ENCODE peak calls at places on chromosomes 6 and 20, in ten cellular contexts. One of them, this sample, is unnamed.

GRCh38 chr6:161575508-161576254 is 301.8 kb upstream of the AGPAT4 start:
- DNase-seq in dorsolateral prefrontal cortex: no peak
- DNase-seq in NCI-H2171 treated with DMSO at 0.1 percent for 48 hours: no peak
- DNase-seq in stimulated activated CD8-positive, alpha-beta memory T cell treated with anti-CD3 and anti-CD28 coated beads, Interleukin-15, amount 100 ng/mL, for 4 hours: no peak
- DNase-seq in NCI-H2029: no peak
- DNase-seq in ureter: no peak
- DNase-seq in GM23248: peak
- DNase-seq in omental fat pad: no peak
- DNase-seq in A549: no peak
- DNase-seq in BJ: no peak
- DNase-seq in this sample: no peak

GRCh38 chr20:64145458-64146300 is 18.6 kb upstream of the MYT1 start:
- DNase-seq in A549: peak
- DNase-seq in dorsolateral prefrontal cortex: no peak
- DNase-seq in omental fat pad: no peak
- DNase-seq in stimulated activated CD8-positive, alpha-beta memory T cell treated with anti-CD3 and anti-CD28 coated beads, Interleukin-15, amount 100 ng/mL, for 4 hours: no peak
- DNase-seq in ureter: no peak
- DNase-seq in BJ: no peak
- DNase-seq in NCI-H2171 treated with DMSO at 0.1 percent for 48 hours: no peak
- DNase-seq in NCI-H2029: no peak
- DNase-seq in GM23248: no peak
- DNase-seq in this sample: no peak

GRCh38 chr6:2766767-2767314 is 1.6 kb downstream of the WRNIP1 start:
- DNase-seq in omental fat pad: no peak
- DNase-seq in A549: no peak
- DNase-seq in dorsolateral prefrontal cortex: no peak
- DNase-seq in BJ: no peak
- DNase-seq in NCI-H2171 treated with DMSO at 0.1 percent for 48 hours: peak
- DNase-seq in GM23248: peak
- DNase-seq in stimulated activated CD8-positive, alpha-beta memory T cell treated with anti-CD3 and anti-CD28 coated beads, Interleukin-15, amount 100 ng/mL, for 4 hours: no peak
- DNase-seq in ureter: no peak
- DNase-seq in NCI-H2029: peak
- DNase-seq in this sample: no peak

GRCh38 chr20:6583134-6583738 is 184.2 kb upstream of the BMP2 start:
- DNase-seq in BJ: no peak
- DNase-seq in stimulated activated CD8-positive, alpha-beta memory T cell treated with anti-CD3 and anti-CD28 coated beads, Interleukin-15, amount 100 ng/mL, for 4 hours: no peak
- DNase-seq in A549: peak
- DNase-seq in GM23248: peak
- DNase-seq in NCI-H2171 treated with DMSO at 0.1 percent for 48 hours: peak
- DNase-seq in ureter: no peak
- DNase-seq in omental fat pad: no peak
- DNase-seq in dorsolateral prefrontal cortex: peak
- DNase-seq in NCI-H2029: peak
- DNase-seq in this sample: peak

GRCh38 chr6:73285674-73286283 is 22.8 kb upstream of the KHDC1 start:
- DNase-seq in BJ: no peak
- DNase-seq in stimulated activated CD8-positive, alpha-beta memory T cell treated with anti-CD3 and anti-CD28 coated beads, Interleukin-15, amount 100 ng/mL, for 4 hours: no peak
- DNase-seq in NCI-H2171 treated with DMSO at 0.1 percent for 48 hours: peak
- DNase-seq in omental fat pad: no peak
- DNase-seq in A549: peak
- DNase-seq in ureter: no peak
- DNase-seq in NCI-H2029: no peak
- DNase-seq in GM23248: peak
- DNase-seq in dorsolateral prefrontal cortex: no peak
- DNase-seq in this sample: peak

GRCh38 chr6:44446626-44447297 is 59.3 kb downstream of the CDC5L start:
- DNase-seq in NCI-H2029: no peak
- DNase-seq in omental fat pad: no peak
- DNase-seq in stimulated activated CD8-positive, alpha-beta memory T cell treated with anti-CD3 and anti-CD28 coated beads, Interleukin-15, amount 100 ng/mL, for 4 hours: no peak
- DNase-seq in ureter: no peak
- DNase-seq in BJ: peak
- DNase-seq in NCI-H2171 treated with DMSO at 0.1 percent for 48 hours: peak
- DNase-seq in dorsolateral prefrontal cortex: no peak
- DNase-seq in A549: no peak
- DNase-seq in GM23248: peak
- DNase-seq in this sample: no peak

GRCh38 chr6:159126590-159126989 is 42.6 kb upstream of the FNDC1 start:
- DNase-seq in GM23248: peak
- DNase-seq in NCI-H2171 treated with DMSO at 0.1 percent for 48 hours: no peak
- DNase-seq in ureter: no peak
- DNase-seq in NCI-H2029: no peak
- DNase-seq in stimulated activated CD8-positive, alpha-beta memory T cell treated with anti-CD3 and anti-CD28 coated beads, Interleukin-15, amount 100 ng/mL, for 4 hours: no peak
- DNase-seq in BJ: no peak
- DNase-seq in omental fat pad: no peak
- DNase-seq in dorsolateral prefrontal cortex: no peak
- DNase-seq in A549: no peak
- DNase-seq in this sample: no peak

GRCh38 chr6:88179692-88180091 is 13.5 kb upstream of the CNR1 start:
- DNase-seq in stimulated activated CD8-positive, alpha-beta memory T cell treated with anti-CD3 and anti-CD28 coated beads, Interleukin-15, amount 100 ng/mL, for 4 hours: no peak
- DNase-seq in BJ: no peak
- DNase-seq in ureter: no peak
- DNase-seq in A549: no peak
- DNase-seq in NCI-H2029: no peak
- DNase-seq in GM23248: no peak
- DNase-seq in omental fat pad: no peak
- DNase-seq in NCI-H2171 treated with DMSO at 0.1 percent for 48 hours: no peak
- DNase-seq in dorsolateral prefrontal cortex: no peak
- DNase-seq in this sample: no peak

GRCh38 chr6:145736854-145737181 is 1.5 kb upstream of the EPM2A start:
- DNase-seq in ureter: no peak
- DNase-seq in omental fat pad: no peak
- DNase-seq in BJ: no peak
- DNase-seq in NCI-H2029: no peak
- DNase-seq in GM23248: peak
- DNase-seq in dorsolateral prefrontal cortex: no peak
- DNase-seq in A549: no peak
- DNase-seq in stimulated activated CD8-positive, alpha-beta memory T cell treated with anti-CD3 and anti-CD28 coated beads, Interleukin-15, amount 100 ng/mL, for 4 hours: no peak
- DNase-seq in NCI-H2171 treated with DMSO at 0.1 percent for 48 hours: no peak
- DNase-seq in this sample: no peak

GRCh38 chr6:133446789-133447188 is 205.6 kb downstream of the EYA4 start:
- DNase-seq in BJ: no peak
- DNase-seq in stimulated activated CD8-positive, alpha-beta memory T cell treated with anti-CD3 and anti-CD28 coated beads, Interleukin-15, amount 100 ng/mL, for 4 hours: no peak
- DNase-seq in NCI-H2171 treated with DMSO at 0.1 percent for 48 hours: no peak
- DNase-seq in ureter: no peak
- DNase-seq in GM23248: no peak
- DNase-seq in dorsolateral prefrontal cortex: no peak
- DNase-seq in A549: no peak
- DNase-seq in NCI-H2029: no peak
- DNase-seq in omental fat pad: no peak
- DNase-seq in this sample: no peak

GRCh38 chr6:11427827-11428245 is 109.7 kb upstream of the TMEM170B start:
- DNase-seq in omental fat pad: no peak
- DNase-seq in dorsolateral prefrontal cortex: no peak
- DNase-seq in NCI-H2171 treated with DMSO at 0.1 percent for 48 hours: no peak
- DNase-seq in stimulated activated CD8-positive, alpha-beta memory T cell treated with anti-CD3 and anti-CD28 coated beads, Interleukin-15, amount 100 ng/mL, for 4 hours: no peak
- DNase-seq in A549: no peak
- DNase-seq in BJ: no peak
- DNase-seq in ureter: no peak
- DNase-seq in NCI-H2029: no peak
- DNase-seq in GM23248: peak
- DNase-seq in this sample: no peak

GRCh38 chr6:140538926-140539325 is 1164.5 kb upstream of the CITED2 start:
- DNase-seq in A549: peak
- DNase-seq in omental fat pad: no peak
- DNase-seq in NCI-H2029: no peak
- DNase-seq in BJ: no peak
- DNase-seq in GM23248: peak
- DNase-seq in dorsolateral prefrontal cortex: no peak
- DNase-seq in stimulated activated CD8-positive, alpha-beta memory T cell treated with anti-CD3 and anti-CD28 coated beads, Interleukin-15, amount 100 ng/mL, for 4 hours: no peak
- DNase-seq in NCI-H2171 treated with DMSO at 0.1 percent for 48 hours: no peak
- DNase-seq in ureter: no peak
- DNase-seq in this sample: no peak

GRCh38 chr20:36330091-36330490 is 24.0 kb downstream of the DLGAP4 start:
- DNase-seq in NCI-H2171 treated with DMSO at 0.1 percent for 48 hours: no peak
- DNase-seq in A549: no peak
- DNase-seq in NCI-H2029: no peak
- DNase-seq in omental fat pad: no peak
- DNase-seq in stimulated activated CD8-positive, alpha-beta memory T cell treated with anti-CD3 and anti-CD28 coated beads, Interleukin-15, amount 100 ng/mL, for 4 hours: no peak
- DNase-seq in BJ: no peak
- DNase-seq in GM23248: no peak
- DNase-seq in ureter: no peak
- DNase-seq in dorsolateral prefrontal cortex: no peak
- DNase-seq in this sample: no peak

GRCh38 chr20:5781798-5782750 is 31.9 kb downstream of the SHLD1 start:
- DNase-seq in BJ: no peak
- DNase-seq in A549: peak
- DNase-seq in stimulated activated CD8-positive, alpha-beta memory T cell treated with anti-CD3 and anti-CD28 coated beads, Interleukin-15, amount 100 ng/mL, for 4 hours: no peak
- DNase-seq in GM23248: no peak
- DNase-seq in dorsolateral prefrontal cortex: no peak
- DNase-seq in NCI-H2171 treated with DMSO at 0.1 percent for 48 hours: no peak
- DNase-seq in ureter: no peak
- DNase-seq in NCI-H2029: no peak
- DNase-seq in omental fat pad: no peak
- DNase-seq in this sample: no peak

GRCh38 chr6:150599199-150600002 is at the start of gene PLEKHG1:
- DNase-seq in dorsolateral prefrontal cortex: no peak
- DNase-seq in ureter: peak
- DNase-seq in A549: peak
- DNase-seq in stimulated activated CD8-positive, alpha-beta memory T cell treated with anti-CD3 and anti-CD28 coated beads, Interleukin-15, amount 100 ng/mL, for 4 hours: peak
- DNase-seq in omental fat pad: no peak
- DNase-seq in GM23248: peak
- DNase-seq in BJ: no peak
- DNase-seq in NCI-H2029: no peak
- DNase-seq in NCI-H2171 treated with DMSO at 0.1 percent for 48 hours: peak
- DNase-seq in this sample: peak

GRCh38 chr6:88823998-88824397 is 139.4 kb downstream of the RNGTT start:
- DNase-seq in ureter: no peak
- DNase-seq in A549: peak
- DNase-seq in GM23248: peak
- DNase-seq in NCI-H2171 treated with DMSO at 0.1 percent for 48 hours: no peak
- DNase-seq in BJ: no peak
- DNase-seq in dorsolateral prefrontal cortex: no peak
- DNase-seq in NCI-H2029: no peak
- DNase-seq in stimulated activated CD8-positive, alpha-beta memory T cell treated with anti-CD3 and anti-CD28 coated beads, Interleukin-15, amount 100 ng/mL, for 4 hours: no peak
- DNase-seq in omental fat pad: no peak
- DNase-seq in this sample: peak

GRCh38 chr6:170143401-170144150 is 147.3 kb downstream of the DLL1 start:
- DNase-seq in NCI-H2171 treated with DMSO at 0.1 percent for 48 hours: no peak
- DNase-seq in A549: no peak
- DNase-seq in omental fat pad: no peak
- DNase-seq in GM23248: no peak
- DNase-seq in BJ: no peak
- DNase-seq in NCI-H2029: no peak
- DNase-seq in ureter: peak
- DNase-seq in stimulated activated CD8-positive, alpha-beta memory T cell treated with anti-CD3 and anti-CD28 coated beads, Interleukin-15, amount 100 ng/mL, for 4 hours: no peak
- DNase-seq in dorsolateral prefrontal cortex: no peak
- DNase-seq in this sample: no peak

GRCh38 chr6:151178373-151178772 is 61.4 kb upstream of the AKAP12 start:
- DNase-seq in dorsolateral prefrontal cortex: no peak
- DNase-seq in NCI-H2171 treated with DMSO at 0.1 percent for 48 hours: no peak
- DNase-seq in BJ: no peak
- DNase-seq in A549: no peak
- DNase-seq in stimulated activated CD8-positive, alpha-beta memory T cell treated with anti-CD3 and anti-CD28 coated beads, Interleukin-15, amount 100 ng/mL, for 4 hours: no peak
- DNase-seq in omental fat pad: no peak
- DNase-seq in NCI-H2029: no peak
- DNase-seq in GM23248: no peak
- DNase-seq in ureter: no peak
- DNase-seq in this sample: no peak

GRCh38 chr6:114342826-114343781 is at the start of gene HS3ST5:
- DNase-seq in omental fat pad: no peak
- DNase-seq in GM23248: peak
- DNase-seq in A549: peak
- DNase-seq in NCI-H2171 treated with DMSO at 0.1 percent for 48 hours: peak
- DNase-seq in dorsolateral prefrontal cortex: peak
- DNase-seq in NCI-H2029: peak
- DNase-seq in stimulated activated CD8-positive, alpha-beta memory T cell treated with anti-CD3 and anti-CD28 coated beads, Interleukin-15, amount 100 ng/mL, for 4 hours: no peak
- DNase-seq in ureter: peak
- DNase-seq in BJ: no peak
- DNase-seq in this sample: peak

GRCh38 chr6:155487362-155488130 is 31.9 kb upstream of the NOX3 start:
- DNase-seq in NCI-H2171 treated with DMSO at 0.1 percent for 48 hours: no peak
- DNase-seq in stimulated activated CD8-positive, alpha-beta memory T cell treated with anti-CD3 and anti-CD28 coated beads, Interleukin-15, amount 100 ng/mL, for 4 hours: no peak
- DNase-seq in NCI-H2029: no peak
- DNase-seq in ureter: no peak
- DNase-seq in omental fat pad: no peak
- DNase-seq in A549: no peak
- DNase-seq in BJ: no peak
- DNase-seq in dorsolateral prefrontal cortex: no peak
- DNase-seq in GM23248: no peak
- DNase-seq in this sample: no peak

GRCh38 chr6:159044899-159045727 is at the start of gene TAGAP:
- DNase-seq in ureter: peak
- DNase-seq in NCI-H2029: peak
- DNase-seq in stimulated activated CD8-positive, alpha-beta memory T cell treated with anti-CD3 and anti-CD28 coated beads, Interleukin-15, amount 100 ng/mL, for 4 hours: peak
- DNase-seq in dorsolateral prefrontal cortex: no peak
- DNase-seq in GM23248: peak
- DNase-seq in BJ: no peak
- DNase-seq in NCI-H2171 treated with DMSO at 0.1 percent for 48 hours: peak
- DNase-seq in omental fat pad: no peak
- DNase-seq in A549: no peak
- DNase-seq in this sample: no peak

GRCh38 chr6:99369533-99369932 is 20.1 kb upstream of the FAXC start:
- DNase-seq in GM23248: no peak
- DNase-seq in A549: no peak
- DNase-seq in stimulated activated CD8-positive, alpha-beta memory T cell treated with anti-CD3 and anti-CD28 coated beads, Interleukin-15, amount 100 ng/mL, for 4 hours: no peak
- DNase-seq in NCI-H2029: no peak
- DNase-seq in BJ: no peak
- DNase-seq in omental fat pad: no peak
- DNase-seq in dorsolateral prefrontal cortex: no peak
- DNase-seq in NCI-H2171 treated with DMSO at 0.1 percent for 48 hours: no peak
- DNase-seq in ureter: no peak
- DNase-seq in this sample: no peak

GRCh38 chr6:85421963-85422362 is 27.9 kb upstream of the NT5E start:
- DNase-seq in stimulated activated CD8-positive, alpha-beta memory T cell treated with anti-CD3 and anti-CD28 coated beads, Interleukin-15, amount 100 ng/mL, for 4 hours: no peak
- DNase-seq in GM23248: peak
- DNase-seq in ureter: no peak
- DNase-seq in NCI-H2029: no peak
- DNase-seq in A549: no peak
- DNase-seq in NCI-H2171 treated with DMSO at 0.1 percent for 48 hours: no peak
- DNase-seq in BJ: no peak
- DNase-seq in dorsolateral prefrontal cortex: no peak
- DNase-seq in omental fat pad: no peak
- DNase-seq in this sample: no peak

GRCh38 chr6:20511858-20512257 is 22.4 kb upstream of the CDKAL1 start:
- DNase-seq in A549: no peak
- DNase-seq in stimulated activated CD8-positive, alpha-beta memory T cell treated with anti-CD3 and anti-CD28 coated beads, Interleukin-15, amount 100 ng/mL, for 4 hours: no peak
- DNase-seq in BJ: no peak
- DNase-seq in NCI-H2171 treated with DMSO at 0.1 percent for 48 hours: no peak
- DNase-seq in omental fat pad: no peak
- DNase-seq in dorsolateral prefrontal cortex: no peak
- DNase-seq in ureter: no peak
- DNase-seq in NCI-H2029: no peak
- DNase-seq in GM23248: no peak
- DNase-seq in this sample: no peak

GRCh38 chr6:149860834-149861602 is 3.1 kb downstream of the LRP11 start:
- DNase-seq in BJ: no peak
- DNase-seq in ureter: no peak
- DNase-seq in GM23248: no peak
- DNase-seq in omental fat pad: no peak
- DNase-seq in NCI-H2171 treated with DMSO at 0.1 percent for 48 hours: no peak
- DNase-seq in stimulated activated CD8-positive, alpha-beta memory T cell treated with anti-CD3 and anti-CD28 coated beads, Interleukin-15, amount 100 ng/mL, for 4 hours: no peak
- DNase-seq in NCI-H2029: no peak
- DNase-seq in A549: no peak
- DNase-seq in dorsolateral prefrontal cortex: no peak
- DNase-seq in this sample: peak

GRCh38 chr20:60780388-60781025 is 471.6 kb upstream of the CDH4 start:
- DNase-seq in omental fat pad: no peak
- DNase-seq in BJ: no peak
- DNase-seq in GM23248: no peak
- DNase-seq in NCI-H2029: no peak
- DNase-seq in dorsolateral prefrontal cortex: no peak
- DNase-seq in stimulated activated CD8-positive, alpha-beta memory T cell treated with anti-CD3 and anti-CD28 coated beads, Interleukin-15, amount 100 ng/mL, for 4 hours: no peak
- DNase-seq in ureter: no peak
- DNase-seq in A549: no peak
- DNase-seq in NCI-H2171 treated with DMSO at 0.1 percent for 48 hours: no peak
- DNase-seq in this sample: no peak

GRCh38 chr20:48550814-48551213 is 277.0 kb downstream of the PREX1 start:
- DNase-seq in GM23248: no peak
- DNase-seq in NCI-H2029: no peak
- DNase-seq in A549: no peak
- DNase-seq in stimulated activated CD8-positive, alpha-beta memory T cell treated with anti-CD3 and anti-CD28 coated beads, Interleukin-15, amount 100 ng/mL, for 4 hours: no peak
- DNase-seq in NCI-H2171 treated with DMSO at 0.1 percent for 48 hours: no peak
- DNase-seq in BJ: no peak
- DNase-seq in dorsolateral prefrontal cortex: no peak
- DNase-seq in omental fat pad: no peak
- DNase-seq in ureter: no peak
- DNase-seq in this sample: no peak

GRCh38 chr20:33914871-33915270 is 78.8 kb upstream of the RALY start:
- DNase-seq in BJ: no peak
- DNase-seq in A549: peak
- DNase-seq in GM23248: peak
- DNase-seq in stimulated activated CD8-positive, alpha-beta memory T cell treated with anti-CD3 and anti-CD28 coated beads, Interleukin-15, amount 100 ng/mL, for 4 hours: peak
- DNase-seq in ureter: no peak
- DNase-seq in NCI-H2029: no peak
- DNase-seq in dorsolateral prefrontal cortex: no peak
- DNase-seq in omental fat pad: no peak
- DNase-seq in NCI-H2171 treated with DMSO at 0.1 percent for 48 hours: peak
- DNase-seq in this sample: no peak